ENCODE peak calls at places on chromosomes 5 and 9, in seven cellular contexts. One of them, this sample, is unnamed.

GRCh38 chr5:177346820-177347219 is 4.6 kb downstream of the LMAN2 start:
- DNase-seq in fibroblast of lung: no peak
- DNase-seq in neural progenitor cell: no peak
- DNase-seq in GM23248: no peak
- DNase-seq in neuronal stem cell: no peak
- DNase-seq in H9: no peak
- DNase-seq in Karpas-422: no peak
- DNase-seq in this sample: no peak

GRCh38 chr9:136762221-136762691 is 2.1 kb downstream of the LCN15 start:
- DNase-seq in GM23248: no peak
- DNase-seq in neuronal stem cell: no peak
- DNase-seq in neural progenitor cell: no peak
- DNase-seq in Karpas-422: no peak
- DNase-seq in fibroblast of lung: no peak
- DNase-seq in H9: peak
- DNase-seq in this sample: no peak

GRCh38 chr5:141477815-141478214 is 2.0 kb downstream of the PCDHGC3 start:
- DNase-seq in GM23248: peak
- DNase-seq in H9: no peak
- DNase-seq in neural progenitor cell: no peak
- DNase-seq in neuronal stem cell: no peak
- DNase-seq in fibroblast of lung: no peak
- DNase-seq in Karpas-422: no peak
- DNase-seq in this sample: no peak

GRCh38 chr5:127358782-127359181 is 68.2 kb downstream of the MEGF10 start:
- DNase-seq in H9: no peak
- DNase-seq in Karpas-422: no peak
- DNase-seq in fibroblast of lung: peak
- DNase-seq in GM23248: peak
- DNase-seq in neural progenitor cell: no peak
- DNase-seq in neuronal stem cell: no peak
- DNase-seq in this sample: no peak

GRCh38 chr5:164597293-164597900 is 1092.0 kb downstream of the MAT2B start:
- DNase-seq in GM23248: no peak
- DNase-seq in neuronal stem cell: no peak
- DNase-seq in H9: no peak
- DNase-seq in Karpas-422: peak
- DNase-seq in fibroblast of lung: no peak
- DNase-seq in neural progenitor cell: peak
- DNase-seq in this sample: peak

GRCh38 chr5:38645508-38645907 is 89.1 kb upstream of the LIFR start:
- DNase-seq in Karpas-422: no peak
- DNase-seq in neuronal stem cell: no peak
- DNase-seq in GM23248: no peak
- DNase-seq in fibroblast of lung: no peak
- DNase-seq in H9: no peak
- DNase-seq in neural progenitor cell: no peak
- DNase-seq in this sample: no peak

GRCh38 chr9:84742261-84742660 is 72.7 kb downstream of the NTRK2 start:
- DNase-seq in neuronal stem cell: no peak
- DNase-seq in fibroblast of lung: no peak
- DNase-seq in H9: peak
- DNase-seq in GM23248: no peak
- DNase-seq in neural progenitor cell: no peak
- DNase-seq in Karpas-422: no peak
- DNase-seq in this sample: no peak

GRCh38 chr5:76082790-76083554 is at the start of gene SV2C:
- DNase-seq in neural progenitor cell: peak
- DNase-seq in fibroblast of lung: no peak
- DNase-seq in Karpas-422: no peak
- DNase-seq in H9: peak
- DNase-seq in neuronal stem cell: peak
- DNase-seq in GM23248: peak
- DNase-seq in this sample: peak

GRCh38 chr9:90515550-90515949 is 127.1 kb downstream of the DIRAS2 start:
- DNase-seq in Karpas-422: no peak
- DNase-seq in neural progenitor cell: no peak
- DNase-seq in fibroblast of lung: no peak
- DNase-seq in neuronal stem cell: no peak
- DNase-seq in GM23248: no peak
- DNase-seq in H9: no peak
- DNase-seq in this sample: no peak

GRCh38 chr9:91571036-91571435 is 147.4 kb upstream of the NFIL3 start:
- DNase-seq in Karpas-422: no peak
- DNase-seq in GM23248: no peak
- DNase-seq in H9: no peak
- DNase-seq in fibroblast of lung: no peak
- DNase-seq in neural progenitor cell: no peak
- DNase-seq in neuronal stem cell: no peak
- DNase-seq in this sample: peak

GRCh38 chr5:37043693-37044092 is 167.1 kb downstream of the NIPBL start:
- DNase-seq in neuronal stem cell: no peak
- DNase-seq in neural progenitor cell: no peak
- DNase-seq in H9: peak
- DNase-seq in GM23248: peak
- DNase-seq in fibroblast of lung: no peak
- DNase-seq in Karpas-422: no peak
- DNase-seq in this sample: no peak

GRCh38 chr9:116421006-116421538 is 266.0 kb upstream of the TRIM32 start:
- DNase-seq in H9: no peak
- DNase-seq in neuronal stem cell: no peak
- DNase-seq in Karpas-422: no peak
- DNase-seq in neural progenitor cell: no peak
- DNase-seq in fibroblast of lung: no peak
- DNase-seq in GM23248: peak
- DNase-seq in this sample: peak

GRCh38 chr5:83000448-83000847 is 76.7 kb downstream of the TMEM167A start:
- DNase-seq in Karpas-422: no peak
- DNase-seq in H9: no peak
- DNase-seq in neuronal stem cell: no peak
- DNase-seq in GM23248: no peak
- DNase-seq in neural progenitor cell: no peak
- DNase-seq in fibroblast of lung: peak
- DNase-seq in this sample: no peak

DNA sequence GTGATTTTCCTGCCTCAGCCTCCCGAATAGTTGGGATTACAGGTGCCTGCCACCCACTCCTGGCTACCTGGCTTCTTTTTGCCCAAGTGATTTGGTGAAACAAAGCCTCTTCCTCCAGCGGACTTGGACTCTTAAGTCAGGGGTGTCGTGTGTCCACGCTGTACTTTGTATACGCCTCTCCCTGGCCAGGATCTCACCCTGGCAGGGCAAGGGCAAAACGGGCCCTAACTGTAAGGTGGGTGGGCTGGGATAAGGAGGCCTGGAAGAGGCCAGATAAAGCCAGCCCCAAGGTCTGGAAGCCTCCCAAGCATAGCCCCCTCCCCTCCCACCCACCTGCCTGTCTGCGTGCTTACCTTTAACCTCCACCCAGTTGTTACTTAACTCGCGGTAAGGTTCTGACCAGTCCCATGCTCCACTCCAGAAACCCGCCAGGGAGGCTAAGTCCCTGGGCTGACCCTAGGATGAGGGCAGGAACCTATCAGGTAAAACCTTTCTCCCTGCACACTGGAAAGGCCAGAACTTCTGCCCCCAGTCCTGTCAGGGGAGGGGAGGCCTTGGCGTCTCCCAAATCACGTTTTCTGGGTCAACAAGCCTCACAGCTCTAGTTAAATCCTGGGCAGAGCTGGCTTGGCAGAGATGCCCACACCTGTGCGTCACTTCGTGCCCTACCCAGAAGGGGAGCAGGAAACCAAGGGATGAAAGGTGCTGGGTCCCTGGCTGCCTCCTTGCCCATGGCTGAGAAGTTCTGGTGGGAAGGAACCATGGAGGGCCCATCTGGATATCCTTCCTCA is 8.4 kb downstream of the CDK9 start:
- DNase-seq in Karpas-422: no peak
- DNase-seq in neuronal stem cell: no peak
- DNase-seq in fibroblast of lung: no peak
- DNase-seq in neural progenitor cell: no peak
- DNase-seq in H9: no peak
- DNase-seq in GM23248: no peak
- DNase-seq in this sample: no peak
- H3K9ac ChIP-seq in Karpas-422: no peak
- H3K9ac ChIP-seq in neuronal stem cell: peak
- H3K9ac ChIP-seq in fibroblast of lung: no peak
- H3K9ac ChIP-seq in neural progenitor cell: no peak
- H3K9ac ChIP-seq in H9: no peak
- H3K9ac ChIP-seq in GM23248: no peak
- H3K9ac ChIP-seq in this sample: no peak

DNA sequence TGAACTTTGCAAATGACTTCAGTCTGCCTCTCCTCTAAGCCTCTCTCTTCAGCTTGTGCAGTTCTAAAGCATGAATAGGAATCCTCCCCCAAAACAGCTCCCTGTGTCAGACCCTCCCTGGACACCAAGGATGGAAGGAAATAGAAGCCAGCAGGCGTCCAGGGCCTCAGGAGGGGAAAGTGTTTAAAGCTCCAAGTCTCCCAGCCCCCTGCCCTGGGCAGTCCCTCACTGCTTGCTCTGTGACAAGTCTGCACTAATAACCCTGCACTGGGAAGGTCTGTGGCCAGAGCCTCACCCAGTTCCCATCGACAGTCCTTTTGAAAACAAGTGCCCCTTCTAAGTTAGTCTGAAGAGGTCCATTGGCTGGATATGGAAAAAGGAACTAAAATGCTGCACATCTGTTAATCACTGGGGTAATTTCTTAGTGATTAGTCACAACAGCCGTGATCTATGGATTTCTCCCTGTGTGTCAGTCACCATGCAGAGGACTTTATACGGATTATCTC is 195.2 kb downstream of the FBXL7 start:
- DNase-seq in Karpas-422: no peak
- DNase-seq in GM23248: peak
- DNase-seq in H9: no peak
- DNase-seq in neural progenitor cell: no peak
- DNase-seq in neuronal stem cell: no peak
- DNase-seq in fibroblast of lung: peak
- DNase-seq in this sample: no peak
- H3K9ac ChIP-seq in Karpas-422: no peak
- H3K9ac ChIP-seq in GM23248: peak
- H3K9ac ChIP-seq in H9: no peak
- H3K9ac ChIP-seq in neural progenitor cell: no peak
- H3K9ac ChIP-seq in neuronal stem cell: no peak
- H3K9ac ChIP-seq in fibroblast of lung: no peak
- H3K9ac ChIP-seq in this sample: no peak

GRCh38 chr5:71596169-71596568 is 9.0 kb downstream of the MCCC2 start:
- DNase-seq in neural progenitor cell: no peak
- DNase-seq in fibroblast of lung: no peak
- DNase-seq in neuronal stem cell: no peak
- DNase-seq in H9: no peak
- DNase-seq in GM23248: no peak
- DNase-seq in Karpas-422: no peak
- DNase-seq in this sample: no peak

GRCh38 chr5:71597001-71597400 is 9.9 kb downstream of the MCCC2 start:
- DNase-seq in Karpas-422: no peak
- DNase-seq in neuronal stem cell: no peak
- DNase-seq in fibroblast of lung: no peak
- DNase-seq in GM23248: no peak
- DNase-seq in neural progenitor cell: no peak
- DNase-seq in H9: no peak
- DNase-seq in this sample: no peak

GRCh38 chr5:71600783-71601182 is 13.6 kb downstream of the MCCC2 start:
- DNase-seq in H9: no peak
- DNase-seq in neural progenitor cell: no peak
- DNase-seq in Karpas-422: no peak
- DNase-seq in fibroblast of lung: no peak
- DNase-seq in neuronal stem cell: no peak
- DNase-seq in GM23248: no peak
- DNase-seq in this sample: no peak

GRCh38 chr5:71601222-71602026 is 14.3 kb downstream of the MCCC2 start:
- DNase-seq in fibroblast of lung: peak
- DNase-seq in GM23248: peak
- DNase-seq in H9: peak
- DNase-seq in neuronal stem cell: no peak
- DNase-seq in Karpas-422: peak
- DNase-seq in neural progenitor cell: peak
- DNase-seq in this sample: peak
- H3K9ac ChIP-seq in fibroblast of lung: no peak
- H3K9ac ChIP-seq in GM23248: peak
- H3K9ac ChIP-seq in H9: no peak
- H3K9ac ChIP-seq in neuronal stem cell: no peak
- H3K9ac ChIP-seq in Karpas-422: no peak
- H3K9ac ChIP-seq in neural progenitor cell: no peak
- H3K9ac ChIP-seq in this sample: peak

GRCh38 chr9:127422133-127422782 is 1.9 kb upstream of the ZNF79 start:
- DNase-seq in fibroblast of lung: no peak
- DNase-seq in neural progenitor cell: no peak
- DNase-seq in neuronal stem cell: no peak
- DNase-seq in GM23248: no peak
- DNase-seq in Karpas-422: no peak
- DNase-seq in H9: no peak
- DNase-seq in this sample: no peak

GRCh38 chr9:127423934-127424668 is at the start of gene ZNF79:
- DNase-seq in neural progenitor cell: peak
- DNase-seq in neuronal stem cell: peak
- DNase-seq in H9: peak
- DNase-seq in GM23248: peak
- DNase-seq in fibroblast of lung: peak
- DNase-seq in Karpas-422: peak
- DNase-seq in this sample: peak

GRCh38 chr9:127421057-127421456 is 3.1 kb upstream of the ZNF79 start:
- DNase-seq in fibroblast of lung: no peak
- DNase-seq in neuronal stem cell: no peak
- DNase-seq in GM23248: no peak
- DNase-seq in Karpas-422: no peak
- DNase-seq in neural progenitor cell: no peak
- DNase-seq in H9: no peak
- DNase-seq in this sample: no peak

GRCh38 chr9:127423591-127423933 is 620 bp upstream of the ZNF79 start:
- DNase-seq in neural progenitor cell: no peak
- DNase-seq in GM23248: no peak
- DNase-seq in neuronal stem cell: no peak
- DNase-seq in Karpas-422: no peak
- DNase-seq in fibroblast of lung: no peak
- DNase-seq in H9: no peak
- DNase-seq in this sample: no peak

DNA sequence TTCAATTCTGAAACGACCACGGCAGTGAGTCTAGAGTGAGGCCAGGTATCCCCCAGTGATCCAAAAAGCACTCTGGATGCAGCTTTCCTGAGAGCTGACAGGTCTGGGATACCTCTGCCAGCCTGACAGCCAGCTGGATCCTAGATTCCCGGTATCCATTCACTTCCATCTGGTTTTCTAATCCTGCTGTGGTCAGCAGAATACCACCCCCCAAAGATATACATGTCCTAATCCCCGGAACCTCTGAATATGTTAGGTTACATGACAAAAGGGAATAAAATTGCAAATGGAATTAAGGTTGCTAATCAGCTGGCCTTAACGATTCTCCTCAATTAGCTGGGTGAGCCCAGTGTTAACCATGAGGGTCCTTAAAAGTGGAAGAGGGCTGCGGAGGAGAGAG is 1.4 kb upstream of the ZNF79 start:
- DNase-seq in fibroblast of lung: no peak
- DNase-seq in H9: no peak
- DNase-seq in neuronal stem cell: no peak
- DNase-seq in Karpas-422: no peak
- DNase-seq in neural progenitor cell: no peak
- DNase-seq in GM23248: no peak
- DNase-seq in this sample: no peak
- H3K9ac ChIP-seq in fibroblast of lung: no peak
- H3K9ac ChIP-seq in H9: no peak
- H3K9ac ChIP-seq in neuronal stem cell: peak
- H3K9ac ChIP-seq in Karpas-422: peak
- H3K9ac ChIP-seq in neural progenitor cell: peak
- H3K9ac ChIP-seq in GM23248: peak
- H3K9ac ChIP-seq in this sample: no peak

This sample was measured in mammary epithelial cell.